ENCODE peak calls at places on chromosomes 1 and 21, in seven cellular contexts. W is K562, C is GM23338, U is HCT116, J is HepG2, A is SK-N-SH, O is GM12878. B is an unnamed sample. For H3K4me1 and H3K36me3, the result is how much of the 10 kb centered on the place peaks cover.

GRCh38 chr1:63281753-63282152 is 40.6 kb upstream of the FOXD3 start:
- DNase-seq in C (no peak), J (no peak), A (no peak), O (no peak), W (no peak), U (no peak), B (no peak)

GRCh38 chr1:96598416-96599168 is 123.0 kb upstream of the PTBP2 start:
- DNase-seq in C (no peak), O (no peak), U (no peak), A (no peak), W (no peak), J (no peak), B (no peak)

GRCh38 chr1:5402618-5403017 is 589.6 kb downstream of the NPHP4 start:
- DNase-seq in O (no peak), J (no peak), W (no peak), C (no peak), U (no peak), A (no peak), B (no peak)

GRCh38 chr1:46697053-46697452 is 21.9 kb downstream of the EFCAB14 start:
- DNase-seq in U (no peak), O (no peak), J (no peak), C (no peak), W (no peak), A (no peak), B (no peak)

GRCh38 chr21:45836694-45837670 is 144.6 kb upstream of the COL6A1 start:
- DNase-seq in C (no peak), O (no peak), J (no peak), U (no peak), A (no peak), W (no peak), B (no peak)

GRCh38 chr1:28602536-28603439 is 10.7 kb downstream of the RAB42 start:
- DNase-seq in A (peak), O (no peak), U (no peak), J (peak), C (peak), W (peak), B (peak)

GRCh38 chr1:52631759-52632331 is 1.1 kb upstream of the SHISAL2A start:
- DNase-seq in W (no peak), A (peak), C (no peak), J (no peak), O (no peak), U (no peak), B (no peak)

GRCh38 chr1:43563779-43564616 is 33.3 kb downstream of the PTPRF start:
- DNase-seq in U (no peak), J (no peak), C (peak), A (peak), W (no peak), O (no peak), B (no peak)

GRCh38 chr1:56920551-56920950 is 45.3 kb downstream of the C8B start:
- DNase-seq in U (no peak), J (no peak), O (no peak), C (no peak), W (no peak), A (no peak), B (no peak)

GRCh38 chr1:68111804-68112436 is 61.5 kb upstream of the DIRAS3 start:
- DNase-seq in J (no peak), A (peak), O (no peak), W (no peak), C (peak), U (peak), B (no peak)

GRCh38 chr1:47934243-47934805 is 62.9 kb downstream of the TRABD2B start:
- DNase-seq in U (no peak), A (peak), C (peak), W (no peak), O (no peak), J (no peak), B (no peak)

GRCh38 chr1:153030895-153031294 is at the start of gene SPRR1B:
- DNase-seq in O (no peak), W (no peak), C (no peak), U (no peak), J (no peak), A (no peak), B (no peak)

GRCh38 chr1:45490121-45490622 is 791 bp downstream of the TESK2 start:
- DNase-seq in A (no peak), O (no peak), U (no peak), W (no peak), J (no peak), C (peak), B (no peak)

GRCh38 chr1:237507005-237507404 is 383.7 kb downstream of the ZP4 start:
- DNase-seq in U (no peak), A (no peak), O (peak), C (no peak), J (no peak), W (no peak), B (no peak)

GRCh38 chr1:159802060-159802459 is at the start of gene FCRL6:
- DNase-seq in O (no peak), C (no peak), J (no peak), W (no peak), A (no peak), U (no peak), B (no peak)

GRCh38 chr21:27158967-27159366 is 192.1 kb upstream of the ADAMTS5 start:
- DNase-seq in A (no peak), C (no peak), J (no peak), U (no peak), W (no peak), O (no peak), B (no peak)

GRCh38 chr1:228163004-228163753 is 2.4 kb upstream of the IBA57 start:
- DNase-seq in A (no peak), C (peak), U (no peak), J (no peak), W (no peak), O (no peak), B (no peak)
- H3K4me1 ChIP-seq in A (under half), C (under half), U (under half), J (half or more), W (under half), O (under half), B (under half)

DNA sequence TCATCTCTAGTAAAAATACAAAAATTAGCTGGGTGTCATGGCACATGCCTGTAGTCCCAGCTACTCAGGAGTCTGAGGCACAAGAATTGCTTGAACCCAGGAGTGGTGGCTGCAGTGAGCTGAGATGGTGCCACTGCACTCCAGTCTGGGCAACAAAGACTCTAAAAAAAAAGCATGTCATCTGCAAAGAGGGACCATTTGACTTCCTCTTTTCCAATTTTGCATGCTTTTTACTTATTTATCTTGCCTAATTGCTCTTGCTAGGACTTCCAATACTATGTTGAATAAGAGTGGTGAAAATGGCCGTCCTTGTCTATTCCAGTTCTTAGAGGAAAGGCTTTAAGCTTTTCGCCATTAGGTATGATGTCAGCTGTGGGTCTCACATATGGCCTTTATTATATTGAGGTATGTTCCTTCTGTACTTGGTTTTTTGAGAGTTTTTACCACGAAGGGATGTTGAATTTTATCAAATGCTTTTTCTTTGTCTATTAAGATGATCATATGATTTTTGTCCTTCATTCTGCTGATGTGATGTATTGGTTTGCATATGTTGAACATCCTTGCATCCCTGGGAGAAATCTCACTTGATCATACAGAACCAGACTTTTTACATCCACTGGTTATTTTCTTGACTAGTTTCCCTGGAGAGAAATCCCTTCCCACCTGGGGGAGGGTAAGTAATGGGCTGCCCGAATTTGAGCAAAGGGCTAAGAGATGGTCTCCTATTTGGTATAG is 17.0 kb upstream of the RAP1GAP start:
- DNase-seq in A (no peak), C (no peak), U (no peak), J (no peak), O (no peak), W (no peak), B (no peak)
- H3K36me3 ChIP-seq in A (half or more), C (under half), U (under half), J (under half), O (under half), W (half or more), B (under half)

DNA sequence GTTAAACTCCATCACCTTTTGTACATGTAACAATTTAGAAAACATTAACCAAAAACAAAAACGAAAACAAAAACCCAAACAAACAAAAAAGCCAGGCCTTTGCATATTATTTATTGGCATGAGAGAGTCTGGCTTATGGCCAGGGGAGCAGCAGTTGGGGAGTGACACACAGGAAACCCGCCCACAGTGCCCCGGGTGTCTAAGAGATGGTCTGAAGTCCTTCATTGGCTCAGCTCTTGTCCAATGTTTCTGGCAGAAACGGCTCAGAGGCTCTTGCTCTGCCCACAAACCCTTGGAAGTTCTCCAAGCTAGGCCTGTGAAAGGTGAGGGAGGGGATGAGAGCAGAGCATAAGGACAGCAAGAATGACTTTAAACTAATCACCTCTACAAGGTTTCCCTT is 131.5 kb downstream of the CNIH3 start:
- DNase-seq in W (no peak), U (no peak), J (no peak), C (no peak), O (no peak), A (no peak), B (no peak)
- TF ChIP-seq REST in W (no peak), U (no peak), J (no peak), C (no peak), O (no peak), A (no peak), B (no peak)

DNA sequence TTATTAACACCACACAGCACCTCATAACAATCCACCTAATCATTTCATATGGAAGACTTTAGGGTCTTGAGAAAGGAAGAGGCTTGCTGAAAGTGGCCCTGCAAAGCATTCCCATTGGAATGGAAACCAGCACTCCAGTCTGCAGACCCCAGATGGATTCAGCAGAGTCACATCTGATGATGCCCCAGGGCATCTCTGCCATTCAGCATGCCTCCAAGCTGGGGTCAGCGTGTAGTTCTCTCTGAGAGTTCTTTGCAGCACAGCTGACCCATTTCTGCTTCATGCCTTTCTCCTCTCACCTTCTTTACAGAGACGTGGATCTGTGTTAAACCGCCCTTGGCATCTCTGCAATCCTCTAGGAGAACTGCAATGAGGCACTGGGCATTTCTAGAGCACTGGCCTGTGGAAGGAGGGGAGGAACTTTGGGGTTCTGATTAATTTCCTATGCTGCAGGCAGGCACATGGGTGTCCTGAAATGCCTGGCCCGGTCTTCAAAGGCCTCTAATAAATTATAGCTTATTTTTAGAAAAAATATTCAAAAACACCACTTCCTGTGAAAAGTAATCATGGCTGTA is 2.6 kb upstream of the LUZP1 start:
- DNase-seq in C (no peak), U (no peak), A (peak), O (no peak), J (no peak), W (no peak), B (no peak)
- H3K4me1 ChIP-seq in C (under half), U (under half), A (under half), O (under half), J (under half), W (under half), B (under half)

GRCh38 chr21:42148097-42148496 is 70.8 kb upstream of the ABCG1 start:
- DNase-seq in W (no peak), A (no peak), O (no peak), J (no peak), C (no peak), U (no peak), B (no peak)

GRCh38 chr21:42146251-42146805 is 72.6 kb upstream of the ABCG1 start:
- DNase-seq in U (no peak), O (no peak), C (no peak), J (no peak), A (no peak), W (no peak), B (no peak)

GRCh38 chr21:42147386-42148020 is 71.4 kb upstream of the ABCG1 start:
- DNase-seq in J (no peak), O (no peak), U (no peak), W (no peak), A (peak), C (no peak), B (no peak)

GRCh38 chr21:42145569-42146250 is 73.2 kb upstream of the ABCG1 start:
- DNase-seq in J (peak), O (peak), C (peak), W (peak), U (peak), A (peak), B (no peak)

DNA sequence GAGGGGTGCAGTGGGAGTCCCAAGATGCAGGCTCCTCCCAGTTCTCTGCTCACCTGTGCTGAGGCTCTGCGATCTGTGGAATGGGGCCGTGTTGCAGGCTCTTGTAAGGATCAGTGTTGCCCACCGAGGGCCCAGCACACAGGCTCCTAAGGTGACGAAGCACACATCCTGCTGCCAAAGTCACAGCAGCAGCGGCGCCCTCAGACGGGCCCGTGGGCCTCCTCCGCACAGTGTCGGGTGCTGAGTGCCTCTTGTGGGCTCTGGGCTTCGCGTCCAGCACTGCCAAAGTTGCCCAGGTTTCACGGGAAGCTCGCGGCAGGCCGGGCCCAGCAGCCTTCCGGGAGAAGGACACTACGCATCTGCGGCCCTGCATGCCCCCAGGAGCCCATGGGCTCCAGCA is 72.1 kb upstream of the ABCG1 start:
- DNase-seq in U (no peak), W (no peak), O (no peak), J (no peak), A (no peak), C (no peak), B (no peak)
- H3K36me3 ChIP-seq in U (under half), W (under half), O (under half), J (under half), A (under half), C (under half), B (under half)

DNA sequence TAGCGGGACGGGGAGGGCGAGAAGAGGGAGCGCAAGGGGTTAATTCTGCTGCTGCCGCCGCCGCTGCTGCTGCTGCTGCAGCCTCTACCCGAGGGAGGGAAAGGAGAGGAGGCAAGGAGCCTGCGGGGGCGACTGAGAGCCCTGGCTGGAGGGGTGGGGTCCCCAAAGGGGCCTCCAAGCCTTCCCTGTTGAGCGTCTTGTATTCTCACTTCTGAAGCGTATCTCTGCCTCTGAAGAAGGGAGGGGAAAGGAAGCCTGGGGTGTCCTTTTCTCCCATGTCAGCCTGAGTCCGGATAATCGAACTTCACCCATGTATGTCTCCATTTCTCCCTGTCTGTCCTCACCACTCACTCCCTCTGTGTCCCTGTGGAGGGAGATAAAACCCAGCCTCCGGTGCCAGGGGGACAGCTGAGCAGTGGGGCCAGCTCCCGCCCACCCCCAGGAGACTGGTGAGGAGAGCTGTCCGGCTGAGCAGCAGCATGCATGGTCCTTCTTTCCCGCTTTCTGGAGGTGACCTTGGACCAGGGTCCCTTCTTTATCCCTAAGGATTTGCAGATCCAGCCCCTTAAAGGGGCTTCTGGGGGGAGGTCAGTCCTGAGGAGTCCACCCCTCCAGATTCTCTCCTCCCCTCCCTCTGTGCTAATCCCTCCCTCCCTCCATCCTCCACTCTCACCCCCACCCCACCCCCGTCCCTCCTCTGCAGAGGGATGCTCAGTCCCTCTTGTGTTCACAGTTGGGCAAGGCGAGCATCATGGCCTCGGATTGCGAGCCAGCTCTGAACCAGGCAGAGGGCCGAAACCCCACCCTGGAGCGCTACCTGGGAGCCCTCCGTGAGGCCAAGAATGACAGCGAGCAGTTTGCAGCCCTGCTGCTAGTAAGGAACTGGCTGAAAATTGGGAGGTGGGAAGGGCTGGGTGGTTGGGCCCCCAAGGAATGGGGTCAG is 1.0 kb downstream of the NCDN start:
- DNase-seq in C (peak), W (peak), O (no peak), J (no peak), A (peak), U (no peak), B (no peak)
- TF ChIP-seq REST in C (no peak), W (no peak), O (no peak), J (no peak), A (no peak), U (no peak), B (no peak)

GRCh38 chr1:232561381-232561780 is 68.6 kb downstream of the SIPA1L2 start:
- DNase-seq in O (no peak), W (no peak), U (no peak), C (no peak), A (no peak), J (no peak), B (no peak)
- H3K4me1 ChIP-seq in O (under half), W (under half), U (under half), C (under half), A (under half), J (under half), B (under half)

DNA sequence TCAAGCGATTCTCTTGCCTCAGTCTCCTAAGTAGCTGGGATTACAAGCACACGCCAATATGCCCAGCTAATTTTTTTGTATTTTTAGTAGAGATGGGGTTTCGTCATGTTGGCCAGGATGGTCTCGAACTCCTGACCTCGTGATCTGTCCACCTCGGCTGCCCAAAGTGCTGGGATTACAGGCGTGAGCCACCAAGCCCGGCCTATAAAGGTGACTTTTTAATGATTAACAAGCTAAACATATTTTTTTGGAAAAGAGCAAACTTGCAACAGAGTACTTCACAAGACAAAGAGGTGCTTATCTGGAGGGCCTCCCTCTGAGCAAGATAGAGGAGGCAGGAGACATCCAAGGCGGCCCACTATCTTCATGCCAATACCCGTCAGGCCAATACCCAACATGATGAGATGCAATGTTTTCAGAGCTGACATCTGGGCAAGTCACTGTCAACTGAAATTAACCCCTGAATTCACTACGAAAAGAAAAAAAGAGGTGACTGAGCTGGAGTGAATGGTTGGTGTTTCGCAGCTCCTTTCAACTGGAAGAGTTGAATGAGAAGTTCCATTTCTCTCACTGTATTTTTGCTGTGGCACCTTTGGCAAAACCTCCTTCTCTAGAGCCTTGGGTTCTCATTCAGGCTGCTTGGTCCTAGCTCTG is 10.4 kb downstream of the BCAR3 start:
- DNase-seq in A (no peak), U (no peak), C (no peak), J (peak), W (no peak), O (no peak), B (no peak)
- H3K36me3 ChIP-seq in A (half or more), U (under half), C (under half), J (under half), W (under half), O (under half), B (under half)

GRCh38 chr1:23646086-23646485 is 45.5 kb upstream of the RPL11 start:
- DNase-seq in A (no peak), J (no peak), W (no peak), U (no peak), O (no peak), C (no peak), B (no peak)

GRCh38 chr1:23651069-23651808 is 40.4 kb upstream of the RPL11 start:
- DNase-seq in C (no peak), A (peak), O (no peak), W (peak), U (no peak), J (no peak), B (no peak)

GRCh38 chr1:23650344-23650990 is 41.1 kb upstream of the RPL11 start:
- DNase-seq in U (no peak), J (no peak), O (no peak), C (no peak), W (no peak), A (no peak), B (no peak)

GRCh38 chr1:23646571-23646970 is 45.0 kb upstream of the RPL11 start:
- DNase-seq in J (no peak), C (no peak), O (no peak), A (no peak), W (no peak), U (no peak), B (no peak)

DNA sequence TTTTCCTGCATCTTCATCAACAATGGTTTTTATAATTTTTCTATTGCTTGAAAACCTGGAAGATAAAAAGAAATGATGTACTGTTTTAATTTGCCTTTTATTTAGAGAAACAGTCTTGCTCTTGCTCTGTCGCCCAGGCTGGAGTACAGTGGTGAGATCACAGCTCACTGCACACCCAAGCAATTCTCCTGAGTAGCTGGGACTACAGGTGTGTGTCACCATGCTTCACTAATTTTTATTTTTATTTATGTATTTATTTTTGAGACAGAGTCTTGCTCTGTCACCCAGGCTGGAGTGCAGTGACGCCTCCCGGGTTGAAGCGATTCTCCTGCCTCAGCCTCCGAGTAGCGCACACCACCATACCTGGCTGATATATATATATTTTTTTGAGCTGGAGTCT is 43.0 kb upstream of the RPL11 start:
- DNase-seq in W (no peak), J (no peak), C (no peak), U (no peak), A (no peak), O (no peak), B (no peak)
- TF ChIP-seq REST in W (no peak), J (no peak), C (no peak), U (no peak), A (no peak), O (no peak), B (no peak)